ENCODE peak calls at places on chromosomes 1 and 21, in nine cellular contexts. One of them, this sample, is unnamed. For H3K4me1 and H3K9me3, the result is how much of the 10 kb centered on the place peaks cover.

GRCh38 chr1:78840447-78841251 is 165.9 kb downstream of the ADGRL4 start:
- DNase-seq in right atrium auricular region: no peak
- DNase-seq in NT2/D1: peak
- DNase-seq in IMR-90: peak
- DNase-seq in left lung: no peak
- DNase-seq in kidney: no peak
- DNase-seq in CD8-positive, alpha-beta memory T cell: no peak
- DNase-seq in fibroblast of lung: peak
- DNase-seq in spleen: no peak
- DNase-seq in this sample: no peak

GRCh38 chr1:55363261-55363660 is 148.1 kb upstream of the USP24 start:
- DNase-seq in IMR-90: peak
- DNase-seq in spleen: no peak
- DNase-seq in right atrium auricular region: no peak
- DNase-seq in NT2/D1: no peak
- DNase-seq in CD8-positive, alpha-beta memory T cell: no peak
- DNase-seq in left lung: no peak
- DNase-seq in kidney: no peak
- DNase-seq in fibroblast of lung: peak
- DNase-seq in this sample: no peak

GRCh38 chr1:7121622-7121988 is 336.4 kb downstream of the CAMTA1 start:
- DNase-seq in spleen: no peak
- DNase-seq in IMR-90: no peak
- DNase-seq in NT2/D1: no peak
- DNase-seq in left lung: no peak
- DNase-seq in right atrium auricular region: no peak
- DNase-seq in CD8-positive, alpha-beta memory T cell: no peak
- DNase-seq in kidney: no peak
- DNase-seq in fibroblast of lung: no peak
- DNase-seq in this sample: no peak

GRCh38 chr21:31731112-31731801 is 661 bp downstream of the SCAF4 start:
- DNase-seq in kidney: peak
- DNase-seq in right atrium auricular region: no peak
- DNase-seq in CD8-positive, alpha-beta memory T cell: peak
- DNase-seq in fibroblast of lung: peak
- DNase-seq in NT2/D1: no peak
- DNase-seq in spleen: peak
- DNase-seq in IMR-90: no peak
- DNase-seq in left lung: peak
- DNase-seq in this sample: peak

GRCh38 chr1:11132571-11133293 is 33.1 kb upstream of the EXOSC10 start:
- DNase-seq in left lung: no peak
- DNase-seq in IMR-90: no peak
- DNase-seq in CD8-positive, alpha-beta memory T cell: no peak
- DNase-seq in kidney: no peak
- DNase-seq in NT2/D1: no peak
- DNase-seq in right atrium auricular region: no peak
- DNase-seq in spleen: no peak
- DNase-seq in fibroblast of lung: no peak
- DNase-seq in this sample: no peak

GRCh38 chr1:26281971-26282693 is 2.2 kb downstream of the SH3BGRL3 start:
- DNase-seq in left lung: no peak
- DNase-seq in NT2/D1: peak
- DNase-seq in right atrium auricular region: no peak
- DNase-seq in fibroblast of lung: peak
- DNase-seq in kidney: peak
- DNase-seq in CD8-positive, alpha-beta memory T cell: no peak
- DNase-seq in IMR-90: peak
- DNase-seq in spleen: peak
- DNase-seq in this sample: no peak

GRCh38 chr1:164477336-164477735 is 81.6 kb upstream of the PBX1 start:
- DNase-seq in CD8-positive, alpha-beta memory T cell: no peak
- DNase-seq in left lung: no peak
- DNase-seq in IMR-90: no peak
- DNase-seq in right atrium auricular region: no peak
- DNase-seq in kidney: no peak
- DNase-seq in spleen: no peak
- DNase-seq in fibroblast of lung: no peak
- DNase-seq in NT2/D1: no peak
- DNase-seq in this sample: no peak

GRCh38 chr21:14875186-14875585 is 189.6 kb downstream of the NRIP1 start:
- DNase-seq in spleen: no peak
- DNase-seq in fibroblast of lung: no peak
- DNase-seq in right atrium auricular region: no peak
- DNase-seq in CD8-positive, alpha-beta memory T cell: no peak
- DNase-seq in kidney: no peak
- DNase-seq in left lung: no peak
- DNase-seq in NT2/D1: no peak
- DNase-seq in IMR-90: no peak
- DNase-seq in this sample: no peak

GRCh38 chr1:49163041-49163440 is 386.4 kb upstream of the BEND5 start:
- DNase-seq in CD8-positive, alpha-beta memory T cell: no peak
- DNase-seq in IMR-90: no peak
- DNase-seq in spleen: no peak
- DNase-seq in NT2/D1: no peak
- DNase-seq in right atrium auricular region: no peak
- DNase-seq in fibroblast of lung: no peak
- DNase-seq in kidney: no peak
- DNase-seq in left lung: no peak
- DNase-seq in this sample: no peak

GRCh38 chr1:101017448-101017847 is 8.1 kb downstream of the DPH5 start:
- DNase-seq in left lung: no peak
- DNase-seq in kidney: no peak
- DNase-seq in NT2/D1: no peak
- DNase-seq in right atrium auricular region: no peak
- DNase-seq in fibroblast of lung: no peak
- DNase-seq in spleen: no peak
- DNase-seq in IMR-90: no peak
- DNase-seq in CD8-positive, alpha-beta memory T cell: no peak
- DNase-seq in this sample: no peak

GRCh38 chr1:204266504-204267034 is 52.8 kb upstream of the GOLT1A start:
- DNase-seq in kidney: peak
- DNase-seq in CD8-positive, alpha-beta memory T cell: no peak
- DNase-seq in left lung: no peak
- DNase-seq in right atrium auricular region: no peak
- DNase-seq in NT2/D1: no peak
- DNase-seq in IMR-90: no peak
- DNase-seq in spleen: peak
- DNase-seq in fibroblast of lung: no peak
- DNase-seq in this sample: no peak

GRCh38 chr1:41901551-41901950 is 17.2 kb downstream of the HIVEP3 start:
- DNase-seq in IMR-90: no peak
- DNase-seq in left lung: no peak
- DNase-seq in NT2/D1: no peak
- DNase-seq in kidney: no peak
- DNase-seq in spleen: no peak
- DNase-seq in right atrium auricular region: no peak
- DNase-seq in CD8-positive, alpha-beta memory T cell: no peak
- DNase-seq in fibroblast of lung: no peak
- DNase-seq in this sample: no peak

GRCh38 chr1:98661544-98662353 is at the start of gene SNX7:
- DNase-seq in CD8-positive, alpha-beta memory T cell: no peak
- DNase-seq in left lung: peak
- DNase-seq in NT2/D1: peak
- DNase-seq in spleen: peak
- DNase-seq in kidney: peak
- DNase-seq in fibroblast of lung: peak
- DNase-seq in IMR-90: peak
- DNase-seq in right atrium auricular region: peak
- DNase-seq in this sample: peak

GRCh38 chr1:32032287-32032639 is 18.6 kb downstream of the KHDRBS1 start:
- DNase-seq in NT2/D1: no peak
- DNase-seq in left lung: no peak
- DNase-seq in CD8-positive, alpha-beta memory T cell: no peak
- DNase-seq in spleen: no peak
- DNase-seq in right atrium auricular region: no peak
- DNase-seq in kidney: no peak
- DNase-seq in IMR-90: no peak
- DNase-seq in fibroblast of lung: no peak
- DNase-seq in this sample: no peak

GRCh38 chr1:158146165-158146564 is 34.5 kb upstream of the CD1D start:
- DNase-seq in CD8-positive, alpha-beta memory T cell: no peak
- DNase-seq in IMR-90: peak
- DNase-seq in left lung: no peak
- DNase-seq in spleen: no peak
- DNase-seq in NT2/D1: no peak
- DNase-seq in right atrium auricular region: peak
- DNase-seq in fibroblast of lung: peak
- DNase-seq in kidney: no peak
- DNase-seq in this sample: no peak

GRCh38 chr1:21661886-21662285 is 7.3 kb downstream of the RAP1GAP start:
- DNase-seq in right atrium auricular region: no peak
- DNase-seq in IMR-90: no peak
- DNase-seq in CD8-positive, alpha-beta memory T cell: no peak
- DNase-seq in NT2/D1: no peak
- DNase-seq in kidney: peak
- DNase-seq in left lung: no peak
- DNase-seq in spleen: peak
- DNase-seq in fibroblast of lung: no peak
- DNase-seq in this sample: peak

GRCh38 chr1:21764615-21765423 is 18.1 kb downstream of the USP48 start:
- DNase-seq in NT2/D1: peak
- DNase-seq in CD8-positive, alpha-beta memory T cell: no peak
- DNase-seq in left lung: no peak
- DNase-seq in IMR-90: peak
- DNase-seq in right atrium auricular region: peak
- DNase-seq in kidney: no peak
- DNase-seq in spleen: no peak
- DNase-seq in fibroblast of lung: peak
- DNase-seq in this sample: peak

GRCh38 chr1:92759361-92759760 is 25.5 kb downstream of the EVI5 start:
- DNase-seq in IMR-90: peak
- DNase-seq in kidney: no peak
- DNase-seq in NT2/D1: no peak
- DNase-seq in left lung: no peak
- DNase-seq in CD8-positive, alpha-beta memory T cell: no peak
- DNase-seq in right atrium auricular region: no peak
- DNase-seq in spleen: no peak
- DNase-seq in fibroblast of lung: peak
- DNase-seq in this sample: no peak

GRCh38 chr1:162632234-162632666 is at the start of gene DDR2:
- DNase-seq in NT2/D1: no peak
- DNase-seq in spleen: no peak
- DNase-seq in fibroblast of lung: peak
- DNase-seq in right atrium auricular region: peak
- DNase-seq in left lung: no peak
- DNase-seq in kidney: peak
- DNase-seq in IMR-90: peak
- DNase-seq in CD8-positive, alpha-beta memory T cell: no peak
- DNase-seq in this sample: peak

GRCh38 chr1:155062702-155063411 is 683 bp upstream of the EFNA4 start:
- DNase-seq in spleen: peak
- DNase-seq in IMR-90: peak
- DNase-seq in CD8-positive, alpha-beta memory T cell: peak
- DNase-seq in NT2/D1: peak
- DNase-seq in left lung: peak
- DNase-seq in fibroblast of lung: peak
- DNase-seq in right atrium auricular region: no peak
- DNase-seq in kidney: peak
- DNase-seq in this sample: no peak

GRCh38 chr1:35588197-35588910 is 15.2 kb downstream of the TFAP2E start:
- DNase-seq in right atrium auricular region: no peak
- DNase-seq in left lung: peak
- DNase-seq in IMR-90: no peak
- DNase-seq in fibroblast of lung: no peak
- DNase-seq in spleen: peak
- DNase-seq in kidney: no peak
- DNase-seq in NT2/D1: no peak
- DNase-seq in CD8-positive, alpha-beta memory T cell: no peak
- DNase-seq in this sample: no peak

GRCh38 chr1:227944931-227945890 is 2.5 kb downstream of the WNT9A start:
- DNase-seq in right atrium auricular region: peak
- DNase-seq in fibroblast of lung: no peak
- DNase-seq in IMR-90: no peak
- DNase-seq in spleen: peak
- DNase-seq in NT2/D1: no peak
- DNase-seq in kidney: peak
- DNase-seq in left lung: peak
- DNase-seq in CD8-positive, alpha-beta memory T cell: no peak
- DNase-seq in this sample: no peak

GRCh38 chr1:3462356-3463012 is 8.0 kb downstream of the ARHGEF16 start:
- DNase-seq in kidney: peak
- DNase-seq in NT2/D1: no peak
- DNase-seq in fibroblast of lung: no peak
- DNase-seq in CD8-positive, alpha-beta memory T cell: no peak
- DNase-seq in IMR-90: no peak
- DNase-seq in right atrium auricular region: no peak
- DNase-seq in spleen: peak
- DNase-seq in left lung: peak
- DNase-seq in this sample: no peak

GRCh38 chr1:12343823-12344487 is 114.1 kb downstream of the VPS13D start:
- DNase-seq in kidney: no peak
- DNase-seq in IMR-90: no peak
- DNase-seq in left lung: no peak
- DNase-seq in fibroblast of lung: no peak
- DNase-seq in NT2/D1: no peak
- DNase-seq in CD8-positive, alpha-beta memory T cell: no peak
- DNase-seq in right atrium auricular region: no peak
- DNase-seq in spleen: no peak
- DNase-seq in this sample: no peak
- H3K4me1 ChIP-seq in kidney: under half
- H3K4me1 ChIP-seq in IMR-90: under half
- H3K4me1 ChIP-seq in left lung: under half
- H3K4me1 ChIP-seq in fibroblast of lung: under half
- H3K4me1 ChIP-seq in NT2/D1: under half
- H3K4me1 ChIP-seq in CD8-positive, alpha-beta memory T cell: under half
- H3K4me1 ChIP-seq in right atrium auricular region: under half
- H3K4me1 ChIP-seq in spleen: under half
- H3K4me1 ChIP-seq in this sample: under half

GRCh38 chr1:71270394-71270793 is 189.6 kb upstream of the ZRANB2 start:
- DNase-seq in left lung: peak
- DNase-seq in IMR-90: no peak
- DNase-seq in CD8-positive, alpha-beta memory T cell: no peak
- DNase-seq in kidney: no peak
- DNase-seq in fibroblast of lung: no peak
- DNase-seq in NT2/D1: no peak
- DNase-seq in spleen: no peak
- DNase-seq in right atrium auricular region: no peak
- DNase-seq in this sample: no peak
- H3K4me3 ChIP-seq in left lung: no peak
- H3K4me3 ChIP-seq in IMR-90: no peak
- H3K4me3 ChIP-seq in CD8-positive, alpha-beta memory T cell: no peak
- H3K4me3 ChIP-seq in kidney: no peak
- H3K4me3 ChIP-seq in fibroblast of lung: no peak
- H3K4me3 ChIP-seq in NT2/D1: no peak
- H3K4me3 ChIP-seq in spleen: no peak
- H3K4me3 ChIP-seq in right atrium auricular region: no peak
- H3K4me3 ChIP-seq in this sample: no peak

GRCh38 chr1:241734533-241734932 is 82.5 kb downstream of the WDR64 start:
- DNase-seq in IMR-90: no peak
- DNase-seq in fibroblast of lung: no peak
- DNase-seq in right atrium auricular region: no peak
- DNase-seq in spleen: no peak
- DNase-seq in left lung: no peak
- DNase-seq in kidney: no peak
- DNase-seq in CD8-positive, alpha-beta memory T cell: no peak
- DNase-seq in NT2/D1: no peak
- DNase-seq in this sample: no peak
- H3K9me3 ChIP-seq in IMR-90: under half
- H3K9me3 ChIP-seq in fibroblast of lung: under half
- H3K9me3 ChIP-seq in right atrium auricular region: under half
- H3K9me3 ChIP-seq in spleen: under half
- H3K9me3 ChIP-seq in left lung: under half
- H3K9me3 ChIP-seq in kidney: under half
- H3K9me3 ChIP-seq in CD8-positive, alpha-beta memory T cell: under half
- H3K9me3 ChIP-seq in NT2/D1: under half
- H3K9me3 ChIP-seq in this sample: under half

GRCh38 chr1:67749844-67750689 is 65.1 kb downstream of the GADD45A start:
- DNase-seq in right atrium auricular region: no peak
- DNase-seq in NT2/D1: no peak
- DNase-seq in left lung: no peak
- DNase-seq in CD8-positive, alpha-beta memory T cell: no peak
- DNase-seq in spleen: no peak
- DNase-seq in kidney: no peak
- DNase-seq in IMR-90: peak
- DNase-seq in fibroblast of lung: peak
- DNase-seq in this sample: peak
- H3K4me1 ChIP-seq in right atrium auricular region: under half
- H3K4me1 ChIP-seq in NT2/D1: under half
- H3K4me1 ChIP-seq in left lung: under half
- H3K4me1 ChIP-seq in CD8-positive, alpha-beta memory T cell: under half
- H3K4me1 ChIP-seq in spleen: half or more
- H3K4me1 ChIP-seq in kidney: under half
- H3K4me1 ChIP-seq in IMR-90: under half
- H3K4me1 ChIP-seq in fibroblast of lung: under half
- H3K4me1 ChIP-seq in this sample: half or more

This sample was measured in tibial artery.